ENCODE peak calls at places on chromosomes 11 and 22, in six cellular contexts. One of them, this sample, is unnamed.

GRCh38 chr22:41779889-41780505 is 20.5 kb upstream of the CCDC134 start:
- DNase-seq in AG04450: no peak
- DNase-seq in fibroblast of lung: no peak
- DNase-seq in sigmoid colon: no peak
- DNase-seq in thoracic aorta: no peak
- DNase-seq in left lung: no peak
- DNase-seq in this sample: no peak

GRCh38 chr11:74937696-74938475 is 11.0 kb downstream of the XRRA1 start:
- DNase-seq in AG04450: no peak
- DNase-seq in fibroblast of lung: peak
- DNase-seq in sigmoid colon: no peak
- DNase-seq in thoracic aorta: no peak
- DNase-seq in left lung: no peak
- DNase-seq in this sample: no peak

GRCh38 chr22:47437636-47438035 is 675.2 kb downstream of the TBC1D22A start:
- DNase-seq in AG04450: no peak
- DNase-seq in fibroblast of lung: no peak
- DNase-seq in sigmoid colon: no peak
- DNase-seq in thoracic aorta: no peak
- DNase-seq in left lung: no peak
- DNase-seq in this sample: no peak

GRCh38 chr11:114066046-114066648 is 6.6 kb downstream of the ZBTB16 start:
- DNase-seq in AG04450: no peak
- DNase-seq in fibroblast of lung: no peak
- DNase-seq in sigmoid colon: peak
- DNase-seq in thoracic aorta: no peak
- DNase-seq in left lung: no peak
- DNase-seq in this sample: no peak

GRCh38 chr11:8252946-8253345 is 10.7 kb downstream of the LMO1 start:
- DNase-seq in AG04450: no peak
- DNase-seq in fibroblast of lung: no peak
- DNase-seq in sigmoid colon: peak
- DNase-seq in thoracic aorta: no peak
- DNase-seq in left lung: no peak
- DNase-seq in this sample: no peak

GRCh38 chr11:70080763-70081162 is 2.6 kb downstream of the ANO1 start:
- DNase-seq in AG04450: no peak
- DNase-seq in fibroblast of lung: peak
- DNase-seq in sigmoid colon: no peak
- DNase-seq in thoracic aorta: no peak
- DNase-seq in left lung: peak
- DNase-seq in this sample: no peak

GRCh38 chr22:19679476-19680099 is 34.7 kb upstream of the SEPTIN5 start:
- DNase-seq in AG04450: no peak
- DNase-seq in fibroblast of lung: no peak
- DNase-seq in sigmoid colon: peak
- DNase-seq in thoracic aorta: no peak
- DNase-seq in left lung: peak
- DNase-seq in this sample: no peak

GRCh38 chr11:37972691-37973090 is 1374.7 kb upstream of the RAG2 start:
- DNase-seq in AG04450: no peak
- DNase-seq in fibroblast of lung: peak
- DNase-seq in sigmoid colon: no peak
- DNase-seq in thoracic aorta: no peak
- DNase-seq in left lung: no peak
- DNase-seq in this sample: no peak

GRCh38 chr11:103927535-103927934 is 108.9 kb upstream of the DDI1 start:
- DNase-seq in AG04450: no peak
- DNase-seq in fibroblast of lung: no peak
- DNase-seq in sigmoid colon: no peak
- DNase-seq in thoracic aorta: no peak
- DNase-seq in left lung: no peak
- DNase-seq in this sample: no peak

GRCh38 chr11:45045692-45046471 is 95.2 kb upstream of the TP53I11 start:
- DNase-seq in AG04450: no peak
- DNase-seq in fibroblast of lung: peak
- DNase-seq in sigmoid colon: peak
- DNase-seq in thoracic aorta: no peak
- DNase-seq in left lung: peak
- DNase-seq in this sample: peak

GRCh38 chr22:31449521-31449920 is 40.1 kb downstream of the EIF4ENIF1 start:
- DNase-seq in AG04450: no peak
- DNase-seq in fibroblast of lung: no peak
- DNase-seq in sigmoid colon: no peak
- DNase-seq in thoracic aorta: no peak
- DNase-seq in left lung: no peak
- DNase-seq in this sample: no peak

GRCh38 chr11:57391111-57391510 is 661 bp upstream of the PRG2 start:
- DNase-seq in AG04450: no peak
- DNase-seq in fibroblast of lung: no peak
- DNase-seq in sigmoid colon: no peak
- DNase-seq in thoracic aorta: no peak
- DNase-seq in left lung: no peak
- DNase-seq in this sample: no peak

GRCh38 chr11:76181371-76181770 is 24.9 kb downstream of the WNT11 start:
- DNase-seq in AG04450: no peak
- DNase-seq in fibroblast of lung: no peak
- DNase-seq in sigmoid colon: no peak
- DNase-seq in thoracic aorta: no peak
- DNase-seq in left lung: no peak
- DNase-seq in this sample: no peak

DNA sequence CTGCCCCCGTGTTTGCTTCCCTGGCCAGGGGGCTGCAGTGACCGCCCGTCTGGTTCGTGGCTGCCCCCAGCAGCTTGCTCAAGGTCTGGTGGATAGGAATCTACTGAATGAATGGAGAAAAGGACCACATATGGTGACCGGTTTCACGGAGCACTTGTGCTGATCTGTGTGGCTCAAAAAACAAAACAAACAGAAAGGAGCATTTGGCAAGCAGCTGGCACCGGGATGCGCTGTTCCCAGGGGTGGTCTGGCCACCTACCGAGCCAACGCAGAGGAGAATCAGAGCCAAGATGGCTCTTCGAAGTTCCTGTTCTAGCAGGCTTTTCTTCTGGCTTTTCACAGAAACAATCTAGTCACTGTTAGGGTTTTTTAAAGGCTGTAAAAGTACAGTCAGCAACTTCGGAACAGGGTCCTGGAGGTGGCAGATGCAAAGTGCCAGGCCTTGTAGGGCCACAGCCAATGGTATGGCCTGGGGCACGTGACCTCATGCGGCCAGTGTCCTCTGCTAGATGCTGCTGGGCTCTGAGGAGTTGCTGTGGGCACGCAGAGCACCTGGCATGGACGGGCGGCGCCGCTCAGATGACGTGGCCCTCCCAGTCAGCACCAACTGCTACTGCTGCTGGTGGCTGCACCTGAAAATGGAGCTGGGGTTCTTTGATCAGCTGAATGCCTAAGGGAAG is 27.3 kb upstream of the PACSIN2 start:
- DNase-seq in AG04450: no peak
- DNase-seq in fibroblast of lung: peak
- DNase-seq in sigmoid colon: no peak
- DNase-seq in thoracic aorta: no peak
- DNase-seq in left lung: no peak
- DNase-seq in this sample: no peak
- H3K4me3 ChIP-seq in AG04450: no peak
- H3K4me3 ChIP-seq in fibroblast of lung: no peak
- H3K4me3 ChIP-seq in sigmoid colon: no peak
- H3K4me3 ChIP-seq in thoracic aorta: no peak
- H3K4me3 ChIP-seq in left lung: no peak
- H3K4me3 ChIP-seq in this sample: no peak

GRCh38 chr11:24781288-24781687 is 284.4 kb downstream of the LUZP2 start:
- DNase-seq in AG04450: no peak
- DNase-seq in fibroblast of lung: no peak
- DNase-seq in sigmoid colon: no peak
- DNase-seq in thoracic aorta: no peak
- DNase-seq in left lung: no peak
- DNase-seq in this sample: no peak

DNA sequence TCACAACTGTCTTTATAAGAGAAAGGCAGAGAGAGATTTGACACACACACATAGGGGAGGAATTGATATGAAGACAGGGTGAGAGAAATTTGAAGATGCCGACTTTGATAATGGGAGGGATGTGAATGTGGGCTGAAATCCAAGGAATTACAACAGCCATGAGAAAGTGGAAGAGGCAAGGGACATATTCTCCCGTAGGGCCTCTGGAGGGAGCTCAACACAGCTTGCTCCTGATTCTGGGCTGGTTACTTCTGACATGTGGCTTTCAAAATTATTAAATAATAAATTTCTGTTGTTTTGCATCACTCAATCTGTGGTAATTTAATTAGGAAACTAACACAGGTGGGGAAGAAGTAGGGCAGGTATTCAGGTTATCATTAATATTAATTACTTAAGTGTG is 282.9 kb downstream of the LUZP2 start:
- DNase-seq in AG04450: no peak
- DNase-seq in fibroblast of lung: no peak
- DNase-seq in sigmoid colon: no peak
- DNase-seq in thoracic aorta: no peak
- DNase-seq in left lung: no peak
- DNase-seq in this sample: no peak
- TF ChIP-seq CTCF in AG04450: peak
- TF ChIP-seq CTCF in fibroblast of lung: no peak
- TF ChIP-seq CTCF in sigmoid colon: no peak
- TF ChIP-seq CTCF in thoracic aorta: no peak
- TF ChIP-seq CTCF in left lung: no peak
- TF ChIP-seq CTCF in this sample: no peak

GRCh38 chr22:50481440-50482106 is at the start of gene ADM2:
- DNase-seq in AG04450: no peak
- DNase-seq in fibroblast of lung: no peak
- DNase-seq in sigmoid colon: no peak
- DNase-seq in thoracic aorta: no peak
- DNase-seq in left lung: peak
- DNase-seq in this sample: no peak
- H3K4me3 ChIP-seq in AG04450: peak
- H3K4me3 ChIP-seq in fibroblast of lung: peak
- H3K4me3 ChIP-seq in sigmoid colon: no peak
- H3K4me3 ChIP-seq in thoracic aorta: peak
- H3K4me3 ChIP-seq in left lung: peak
- H3K4me3 ChIP-seq in this sample: peak

GRCh38 chr11:92969293-92969633 is 188 bp upstream of the MTNR1B start:
- DNase-seq in AG04450: no peak
- DNase-seq in fibroblast of lung: no peak
- DNase-seq in sigmoid colon: no peak
- DNase-seq in thoracic aorta: no peak
- DNase-seq in left lung: no peak
- DNase-seq in this sample: no peak
- TF ChIP-seq CTCF in AG04450: no peak
- TF ChIP-seq CTCF in fibroblast of lung: no peak
- TF ChIP-seq CTCF in sigmoid colon: no peak
- TF ChIP-seq CTCF in thoracic aorta: no peak
- TF ChIP-seq CTCF in left lung: no peak
- TF ChIP-seq CTCF in this sample: no peak

GRCh38 chr11:78037056-78037455 is 14.0 kb upstream of the KCTD14 start:
- DNase-seq in AG04450: no peak
- DNase-seq in fibroblast of lung: no peak
- DNase-seq in sigmoid colon: no peak
- DNase-seq in thoracic aorta: no peak
- DNase-seq in left lung: no peak
- DNase-seq in this sample: no peak
- H3K4me3 ChIP-seq in AG04450: no peak
- H3K4me3 ChIP-seq in fibroblast of lung: no peak
- H3K4me3 ChIP-seq in sigmoid colon: no peak
- H3K4me3 ChIP-seq in thoracic aorta: no peak
- H3K4me3 ChIP-seq in left lung: no peak
- H3K4me3 ChIP-seq in this sample: no peak

DNA sequence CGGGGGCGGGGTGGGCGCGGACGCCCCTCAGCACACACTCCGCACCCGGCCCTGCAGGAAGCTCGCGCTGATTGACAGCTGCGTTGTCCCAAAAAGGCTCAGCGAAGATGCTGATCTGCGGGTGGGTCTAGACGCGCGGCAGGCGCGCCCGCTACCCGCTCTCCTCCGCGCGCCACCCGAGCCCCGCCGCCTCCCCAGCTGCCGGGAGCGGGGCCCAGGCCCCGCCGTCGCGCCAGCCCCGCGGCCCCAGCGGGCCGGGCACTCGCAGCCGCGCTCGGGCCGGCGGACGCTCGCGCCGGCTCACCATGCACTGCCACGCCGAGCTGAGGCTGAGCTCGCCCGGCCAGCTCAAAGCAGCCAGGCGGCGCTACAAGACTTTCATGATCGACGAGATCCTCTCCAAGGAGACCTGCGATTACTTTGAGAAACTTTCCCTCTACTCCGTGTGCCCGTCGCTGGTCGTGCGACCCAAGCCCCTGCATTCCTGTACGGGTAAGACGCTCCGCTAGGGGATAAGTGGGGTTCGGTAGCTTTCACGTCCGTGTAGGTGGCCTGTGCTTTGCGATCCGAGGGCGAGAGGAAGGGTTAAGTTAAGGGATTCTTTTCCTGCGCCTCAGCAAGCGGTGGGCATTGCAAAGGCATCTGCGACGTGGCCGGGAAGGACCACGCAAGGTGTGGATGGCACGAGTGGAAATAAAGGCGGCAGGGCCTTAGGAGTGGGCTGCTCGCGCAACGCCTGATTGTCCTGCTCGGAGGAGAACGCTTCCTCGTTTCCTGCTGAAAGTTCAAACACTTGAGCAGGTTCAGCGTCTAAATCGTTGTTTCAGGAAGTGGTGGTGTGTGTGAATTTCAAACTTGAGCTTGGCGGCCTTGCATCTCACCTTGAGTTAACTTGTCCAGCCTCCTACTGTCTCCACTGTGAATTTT is at the start of gene BARX2:
- DNase-seq in AG04450: peak
- DNase-seq in fibroblast of lung: peak
- DNase-seq in sigmoid colon: no peak
- DNase-seq in thoracic aorta: no peak
- DNase-seq in left lung: peak
- DNase-seq in this sample: peak
- TF ChIP-seq CTCF in AG04450: peak
- TF ChIP-seq CTCF in fibroblast of lung: peak
- TF ChIP-seq CTCF in sigmoid colon: no peak
- TF ChIP-seq CTCF in thoracic aorta: no peak
- TF ChIP-seq CTCF in left lung: no peak
- TF ChIP-seq CTCF in this sample: peak

This sample was measured in AG09309.